ENCODE peak calls at places on chromosomes 2 and 18, in six cellular contexts. W is GM12864, S is kidney epithelial cell, V is BJ, L is H1, C is hepatocyte. B is an unnamed sample.

GRCh38 chr2:163157411-163157810 is 318.8 kb upstream of the KCNH7 start:
- DNase-seq in W (no peak), S (peak), V (no peak), L (no peak), C (no peak), B (peak)

GRCh38 chr2:224111576-224111975 is 72.5 kb upstream of the SERPINE2 start:
- DNase-seq in W (no peak), S (peak), V (no peak), L (no peak), C (no peak), B (no peak)

GRCh38 chr2:182240862-182241371 is 185.9 kb downstream of the PDE1A start:
- DNase-seq in W (peak), S (no peak), V (no peak), L (peak), C (peak), B (peak)

GRCh38 chr2:48715042-48715899 is 40.3 kb downstream of the LHCGR start:
- DNase-seq in W (no peak), S (peak), V (no peak), L (no peak), C (peak), B (peak)

GRCh38 chr2:231673348-231673770 is 35.0 kb upstream of the PTMA start:
- DNase-seq in W (no peak), S (no peak), V (no peak), L (peak), C (peak), B (no peak)

GRCh38 chr2:112821682-112822081 is 14.9 kb downstream of the IL1B start:
- DNase-seq in W (no peak), S (no peak), V (no peak), L (no peak), C (no peak), B (no peak)

GRCh38 chr2:21317131-21317530 is 193.4 kb downstream of the TDRD15 start:
- DNase-seq in W (peak), S (no peak), V (no peak), L (peak), C (peak), B (peak)

GRCh38 chr2:238726670-238727584 is 121.0 kb upstream of the TWIST2 start:
- DNase-seq in W (no peak), S (no peak), V (no peak), L (no peak), C (no peak), B (no peak)

GRCh38 chr18:39053569-39053968 is 1488.0 kb upstream of the CELF4 start:
- DNase-seq in W (no peak), S (no peak), V (no peak), L (no peak), C (no peak), B (no peak)

GRCh38 chr2:172405673-172406072 is 21.7 kb upstream of the ITGA6 start:
- DNase-seq in W (no peak), S (no peak), V (no peak), L (no peak), C (no peak), B (no peak)

GRCh38 chr2:2904721-2905340 is 472.8 kb downstream of the EIPR1 start:
- DNase-seq in W (no peak), S (no peak), V (no peak), L (no peak), C (no peak), B (no peak)

GRCh38 chr18:25299426-25299825 is 52.5 kb downstream of the ZNF521 start:
- DNase-seq in W (no peak), S (no peak), V (peak), L (no peak), C (no peak), B (peak)

GRCh38 chr2:158505448-158505934 is 48.7 kb downstream of the PKP4 start:
- DNase-seq in W (no peak), S (no peak), V (no peak), L (no peak), C (no peak), B (no peak)

GRCh38 chr2:128732976-128733431 is 414.3 kb upstream of the HS6ST1 start:
- DNase-seq in W (no peak), S (no peak), V (no peak), L (no peak), C (peak), B (peak)

GRCh38 chr18:13401404-13401803 is 182.8 kb downstream of the LDLRAD4 start:
- DNase-seq in W (no peak), S (no peak), V (no peak), L (no peak), C (no peak), B (no peak)

GRCh38 chr2:195382186-195382585 is 274.8 kb upstream of the SLC39A10 start:
- DNase-seq in W (no peak), S (no peak), V (no peak), L (no peak), C (no peak), B (no peak)

GRCh38 chr2:55703350-55703749 is 9.7 kb upstream of the PNPT1 start:
- DNase-seq in W (no peak), S (no peak), V (no peak), L (no peak), C (no peak), B (no peak)

GRCh38 chr2:74735544-74735943 is 81.5 kb downstream of the SEMA4F start:
- DNase-seq in W (no peak), S (no peak), V (no peak), L (peak), C (no peak), B (no peak)

GRCh38 chr2:201859886-201860285 is 53.5 kb downstream of the CDK15 start:
- DNase-seq in W (no peak), S (no peak), V (no peak), L (no peak), C (no peak), B (no peak)

GRCh38 chr2:136225950-136226835 is 108.2 kb upstream of the CXCR4 start:
- DNase-seq in W (no peak), S (no peak), V (no peak), L (no peak), C (no peak), B (no peak)

GRCh38 chr2:215609089-215610032 is 173.5 kb upstream of the FN1 start:
- DNase-seq in W (no peak), S (peak), V (no peak), L (no peak), C (peak), B (peak)

GRCh38 chr2:219570194-219570923 is 980 bp downstream of the OBSL1 start:
- DNase-seq in W (no peak), S (no peak), V (no peak), L (no peak), C (peak), B (peak)

GRCh38 chr2:8659735-8660492 is 21.9 kb upstream of the ID2 start:
- DNase-seq in W (no peak), S (no peak), V (no peak), L (no peak), C (no peak), B (no peak)

GRCh38 chr2:8663997-8664396 is 17.9 kb upstream of the ID2 start:
- DNase-seq in W (no peak), S (no peak), V (no peak), L (no peak), C (no peak), B (no peak)

GRCh38 chr2:8661235-8661634 is 20.6 kb upstream of the ID2 start:
- DNase-seq in W (no peak), S (no peak), V (no peak), L (no peak), C (no peak), B (no peak)

GRCh38 chr2:8661736-8662135 is 20.1 kb upstream of the ID2 start:
- DNase-seq in W (no peak), S (no peak), V (no peak), L (no peak), C (no peak), B (peak)

DNA sequence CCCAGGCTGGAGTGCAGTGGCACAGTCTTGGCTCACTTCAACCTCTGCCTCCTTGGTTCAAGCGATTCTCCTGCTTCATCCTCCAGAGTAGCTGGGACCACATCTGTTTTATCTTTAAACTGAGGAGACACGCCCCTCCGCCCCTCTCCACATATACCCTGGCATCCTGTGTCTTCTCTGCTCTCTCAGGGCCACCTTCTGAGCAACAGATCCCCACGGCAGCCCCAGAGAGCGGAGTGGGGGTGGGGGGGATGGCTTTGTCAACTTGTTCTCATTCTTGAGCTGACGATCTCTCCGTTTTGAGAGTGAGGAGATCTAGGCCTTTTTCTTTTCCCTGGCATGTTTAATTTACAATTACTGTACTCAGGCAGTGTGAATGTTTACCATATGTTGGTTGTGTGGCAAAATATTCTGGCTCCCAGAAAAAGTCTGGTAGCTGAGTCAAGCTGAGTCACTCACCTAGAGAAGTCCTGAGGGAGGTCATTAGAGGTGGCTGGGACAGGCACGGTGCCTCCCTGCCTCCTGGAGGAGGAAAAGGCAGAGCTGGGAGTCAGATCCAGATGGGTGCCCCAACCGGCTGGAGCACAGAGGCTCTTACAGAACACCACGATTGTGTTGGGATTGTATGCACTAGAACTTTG is 19.5 kb upstream of the ID2 start:
- DNase-seq in W (no peak), S (peak), V (peak), L (no peak), C (peak), B (peak)
- TF ChIP-seq CTCF in W (no peak), S (peak), V (peak), L (no peak), C (peak), B (no peak)

GRCh38 chr2:200586644-200586975 is 796 bp downstream of the AOX1 start:
- DNase-seq in W (no peak), S (no peak), V (no peak), L (no peak), C (no peak), B (no peak)

GRCh38 chr2:200585340-200585729 is 479 bp upstream of the AOX1 start:
- DNase-seq in W (no peak), S (no peak), V (no peak), L (no peak), C (no peak), B (no peak)

GRCh38 chr2:200588076-200588678 is 2.4 kb downstream of the AOX1 start:
- DNase-seq in W (no peak), S (no peak), V (no peak), L (no peak), C (no peak), B (no peak)

GRCh38 chr2:200585730-200586643 is at the start of gene AOX1:
- DNase-seq in W (no peak), S (no peak), V (no peak), L (peak), C (peak), B (peak)

DNA sequence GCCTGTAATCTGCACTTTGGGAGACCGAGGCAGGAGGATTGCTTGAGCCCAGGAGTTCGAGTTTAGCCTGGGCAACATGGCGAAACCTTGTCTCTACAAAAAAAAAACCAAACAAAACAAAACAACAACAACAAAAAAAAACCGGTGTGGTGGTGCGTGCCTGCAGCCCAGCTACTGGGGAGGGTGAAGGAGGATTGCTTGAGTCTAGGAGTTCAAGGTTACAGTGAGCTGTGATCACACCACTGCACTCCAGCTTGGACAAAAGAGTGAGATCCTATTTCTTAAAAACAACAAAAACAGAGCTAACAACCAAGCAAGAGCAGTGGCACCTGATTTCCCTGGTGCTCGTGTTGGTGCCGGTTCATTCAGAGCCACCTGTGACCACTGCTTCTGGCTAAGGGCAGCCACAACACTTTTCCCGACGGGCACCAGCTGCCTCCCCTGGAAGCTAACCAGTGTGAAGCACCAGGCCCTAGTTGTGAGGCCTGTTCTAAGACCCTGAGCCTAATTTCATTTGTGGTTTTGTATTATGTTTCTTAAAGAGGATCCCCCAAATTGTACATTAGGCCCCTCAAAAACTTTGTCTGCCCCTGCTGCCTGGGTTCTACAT is 1.3 kb downstream of the AOX1 start:
- DNase-seq in W (no peak), S (no peak), V (no peak), L (no peak), C (no peak), B (no peak)
- H3K4me3 ChIP-seq in W (no peak), S (no peak), V (no peak), L (peak), C (no peak), B (no peak)

GRCh38 chr2:10792660-10793400 is 19.8 kb downstream of the PDIA6 start:
- DNase-seq in W (no peak), S (no peak), V (no peak), L (no peak), C (no peak), B (no peak)
- TF ChIP-seq CTCF in W (peak), S (peak), V (no peak), L (peak), C (no peak), B (no peak)

DNA sequence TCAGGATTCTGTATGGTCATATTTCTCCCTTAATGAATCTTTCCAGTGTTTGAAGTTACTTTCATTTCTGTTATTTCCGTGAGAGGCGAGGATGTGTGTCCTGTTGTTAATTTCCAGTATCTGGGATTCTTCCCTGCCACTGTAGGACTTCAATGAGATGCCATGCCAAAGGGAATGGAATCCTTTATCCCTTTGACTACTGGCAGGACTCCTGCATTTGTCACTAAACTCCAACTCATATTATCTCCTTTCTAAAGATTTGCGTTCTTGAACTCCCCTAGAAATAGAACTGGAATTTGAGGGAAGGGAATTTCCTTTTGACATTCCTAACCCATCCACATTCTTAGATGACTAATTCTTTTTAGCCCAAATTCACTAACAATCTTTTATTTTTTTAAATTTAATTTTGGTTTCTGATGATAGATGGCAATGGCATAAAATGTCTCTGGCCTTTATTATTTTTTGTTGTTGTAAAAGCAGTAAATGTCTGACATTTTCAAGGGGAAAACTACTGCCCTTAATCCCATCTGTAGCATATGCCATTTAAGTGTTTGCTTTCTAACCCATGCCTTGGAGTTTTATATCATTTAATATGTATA is 87.8 kb upstream of the EML6 start:
- DNase-seq in W (no peak), S (no peak), V (peak), L (no peak), C (no peak), B (peak)
- H3K4me3 ChIP-seq in W (peak), S (no peak), V (no peak), L (no peak), C (no peak), B (no peak)

GRCh38 chr18:629303-630150 is 27.9 kb upstream of the TYMS start:
- DNase-seq in W (no peak), S (no peak), V (no peak), L (no peak), C (no peak), B (no peak)
- TF ChIP-seq CTCF in W (peak), S (peak), V (no peak), L (no peak), C (no peak), B (no peak)

DNA sequence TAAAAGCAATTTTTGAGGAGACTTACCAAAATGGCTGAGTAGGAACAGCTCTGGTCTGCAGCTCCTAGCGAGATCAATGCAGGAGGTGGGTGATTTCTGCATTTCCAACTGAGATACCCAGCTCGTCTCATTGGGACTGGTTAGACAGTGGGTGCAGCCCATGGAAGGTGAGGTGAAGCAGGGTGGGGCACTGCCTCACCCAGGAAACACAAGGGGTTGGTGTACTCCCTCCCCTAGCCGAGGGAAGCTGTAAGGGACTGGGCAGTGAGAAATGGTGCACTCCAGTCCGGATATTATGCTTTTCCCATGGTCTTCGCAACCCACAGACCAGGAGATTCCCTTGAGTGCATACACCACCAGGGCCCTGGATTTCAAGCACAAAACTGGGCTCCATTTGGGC is 419.0 kb downstream of the NUP35 start:
- DNase-seq in W (no peak), S (no peak), V (no peak), L (no peak), C (no peak), B (no peak)
- H3K4me3 ChIP-seq in W (no peak), S (no peak), V (no peak), L (no peak), C (no peak), B (no peak)

DNA sequence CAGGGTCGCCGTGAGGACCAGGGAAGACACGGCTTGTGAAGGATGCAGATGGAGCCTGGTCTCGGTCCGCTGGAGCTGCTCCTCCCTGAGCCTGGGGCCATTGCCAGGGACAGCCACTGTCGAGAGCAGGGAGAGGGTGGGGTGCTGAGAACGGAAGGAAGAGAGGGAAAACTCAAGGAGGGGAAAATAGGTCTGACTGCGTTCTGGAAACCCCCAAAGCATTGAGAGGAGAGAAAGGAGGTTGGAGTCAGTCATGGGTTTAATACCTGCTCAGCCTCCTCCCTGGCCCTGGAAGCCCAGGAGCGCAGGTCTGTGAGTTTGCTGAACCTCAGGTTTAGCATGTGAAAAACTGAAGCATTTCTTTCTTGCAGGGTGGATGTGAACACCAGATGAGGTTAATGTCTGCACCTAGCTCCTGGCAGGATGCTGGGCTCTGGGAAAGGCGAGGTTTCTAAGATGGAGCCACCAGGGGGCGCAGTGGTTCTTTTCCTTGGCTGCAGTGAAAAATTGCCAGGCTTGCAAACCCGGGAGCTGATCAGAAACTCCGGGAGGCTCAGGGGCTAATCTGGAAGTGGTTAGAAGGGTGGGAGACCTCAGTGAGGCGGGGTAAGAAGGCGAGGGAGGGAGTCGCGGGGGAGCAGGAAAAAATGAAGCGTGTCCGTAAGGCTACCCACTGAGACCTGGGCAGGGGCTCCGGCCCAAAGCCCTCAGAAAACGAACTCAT is 33.6 kb upstream of the RNF149 start:
- DNase-seq in W (no peak), S (no peak), V (no peak), L (peak), C (peak), B (peak)
- TF ChIP-seq CTCF in W (peak), S (peak), V (peak), L (peak), C (peak), B (peak)

B was measured in cardiac fibroblast.